ENCODE peak calls at places on chromosomes 4 and X, in seven cellular contexts. D, Y, F, P, S, M and L are unnamed samples.

GRCh38 chr4:163157157-163157556 is 9.5 kb downstream of the NAF1 start:
- DNase-seq in F (no peak), P (no peak), M (no peak), S (no peak), Y (peak), D (peak), L (no peak)

GRCh38 chr4:128854433-128854832 is 44.9 kb downstream of the JADE1 start:
- DNase-seq in M (no peak), D (no peak), F (peak), S (no peak), Y (peak), P (no peak), L (no peak)

GRCh38 chr4:15587649-15588048 is 67.5 kb downstream of the FBXL5 start:
- DNase-seq in F (peak), Y (peak), D (no peak), M (no peak), S (peak), P (no peak), L (no peak)

GRCh38 chr4:37664696-37665095 is 21.5 kb downstream of the RELL1 start:
- DNase-seq in S (no peak), P (no peak), Y (no peak), F (no peak), M (no peak), D (no peak), L (no peak)

GRCh38 chr4:163816494-163816893 is 322.0 kb downstream of the TMA16 start:
- DNase-seq in D (no peak), F (no peak), M (no peak), Y (no peak), P (no peak), S (no peak), L (no peak)

GRCh38 chr4:7828011-7828720 is 111.5 kb downstream of the AFAP1 start:
- DNase-seq in M (peak), F (peak), D (peak), P (peak), S (peak), Y (peak), L (peak)

GRCh38 chr4:180296036-180296599 is 1947.1 kb upstream of the TENM3 start:
- DNase-seq in S (no peak), F (no peak), P (no peak), Y (no peak), D (no peak), M (no peak), L (no peak)

GRCh38 chr4:24497221-24497620 is 87.1 kb downstream of the DHX15 start:
- DNase-seq in M (no peak), F (no peak), Y (peak), P (no peak), D (no peak), S (no peak), L (no peak)

GRCh38 chr4:71635094-71635493 is 148.8 kb downstream of the GC start:
- DNase-seq in D (no peak), F (no peak), Y (no peak), M (no peak), P (no peak), S (no peak), L (no peak)

GRCh38 chrX:71253253-71254091 is 468 bp downstream of the ZMYM3 start:
- DNase-seq in P (peak), S (no peak), Y (peak), M (peak), F (no peak), D (no peak), L (no peak)

GRCh38 chr4:172851534-172851933 is 317.1 kb upstream of the GALNT7 start:
- DNase-seq in P (no peak), S (no peak), M (no peak), F (no peak), Y (peak), D (no peak), L (no peak)

GRCh38 chr4:25654031-25654970 is 1.4 kb upstream of the SLC34A2 start:
- DNase-seq in M (no peak), P (no peak), F (no peak), D (no peak), Y (no peak), S (no peak), L (no peak)

GRCh38 chr4:8383451-8384160 is 56.9 kb downstream of the ACOX3 start:
- DNase-seq in F (peak), M (peak), D (no peak), S (no peak), Y (peak), P (no peak), L (no peak)

GRCh38 chr4:105966046-105966445 is 70.8 kb downstream of the NPNT start:
- DNase-seq in F (peak), Y (peak), D (peak), P (no peak), S (no peak), M (no peak), L (peak)

GRCh38 chrX:9899640-9900075 is 67.5 kb upstream of the CLDN34 start:
- DNase-seq in M (peak), D (peak), F (peak), Y (peak), S (no peak), P (no peak), L (peak)

GRCh38 chr4:114924311-114924710 is 189.1 kb downstream of the NDST4 start:
- DNase-seq in S (no peak), P (no peak), F (no peak), D (no peak), Y (no peak), M (no peak), L (no peak)

GRCh38 chr4:113051361-113051760 is 1.9 kb downstream of the ANK2 start:
- DNase-seq in F (no peak), M (no peak), P (no peak), Y (no peak), S (no peak), D (no peak), L (no peak)

GRCh38 chr4:10504510-10504909 is 47.3 kb upstream of the ZNF518B start:
- DNase-seq in S (peak), F (no peak), P (no peak), M (no peak), D (no peak), Y (no peak), L (no peak)

GRCh38 chrX:41108007-41108683 is 22.9 kb downstream of the USP9X start:
- DNase-seq in D (no peak), P (no peak), Y (peak), M (no peak), S (no peak), F (no peak), L (no peak)

GRCh38 chrX:130118396-130118795 is 8.1 kb upstream of the ELF4 start:
- DNase-seq in Y (peak), M (peak), P (no peak), S (no peak), D (peak), F (peak), L (no peak)

GRCh38 chrX:125646195-125646594 is 326.5 kb downstream of the TEX13C start:
- DNase-seq in F (no peak), Y (no peak), P (no peak), D (no peak), S (no peak), M (no peak), L (no peak)

GRCh38 chr4:153651961-153652784 is 31.9 kb upstream of the TLR2 start:
- DNase-seq in F (no peak), D (no peak), P (no peak), M (no peak), Y (peak), S (no peak), L (no peak)

GRCh38 chr4:15753786-15754185 is 24.3 kb upstream of the CD38 start:
- DNase-seq in P (no peak), D (no peak), F (no peak), S (no peak), Y (peak), M (no peak), L (no peak)

GRCh38 chr4:100286601-100287000 is 96.3 kb upstream of the DDIT4L start:
- DNase-seq in S (no peak), Y (no peak), D (no peak), M (no peak), F (no peak), P (no peak), L (no peak)

GRCh38 chrX:132071260-132071659 is 48.2 kb downstream of the STK26 start:
- DNase-seq in F (no peak), M (no peak), S (no peak), P (no peak), D (no peak), Y (peak), L (peak)

GRCh38 chr4:180805101-180805500 is 1438.1 kb upstream of the TENM3 start:
- DNase-seq in M (no peak), S (no peak), Y (no peak), F (no peak), D (no peak), P (no peak), L (no peak)

GRCh38 chrX:31909850-31910547 is 838.2 kb upstream of the FTHL17 start:
- DNase-seq in Y (no peak), S (no peak), M (no peak), D (no peak), F (no peak), P (no peak), L (no peak)

GRCh38 chr4:61517144-61517543 is 317.0 kb downstream of the ADGRL3 start:
- DNase-seq in F (no peak), Y (no peak), M (no peak), D (no peak), P (no peak), S (no peak), L (no peak)

GRCh38 chr4:80365928-80366327 is 30.4 kb downstream of the CFAP299 start:
- DNase-seq in P (peak), F (peak), M (peak), Y (peak), S (peak), D (peak), L (peak)

GRCh38 chr4:1234296-1234695 is 14.6 kb downstream of the CTBP1 start:
- DNase-seq in P (no peak), Y (peak), M (peak), S (no peak), D (no peak), F (no peak), L (no peak)

GRCh38 chr4:39569209-39569608 is 42.0 kb upstream of the UGDH start:
- DNase-seq in P (no peak), M (no peak), Y (no peak), S (no peak), F (no peak), D (no peak), L (no peak)

GRCh38 chr4:123856689-123857545 is 460.3 kb downstream of the SPRY1 start:
- DNase-seq in D (no peak), M (peak), P (peak), S (peak), F (no peak), Y (peak), L (no peak)

GRCh38 chr4:143921160-143921559 is 15.8 kb upstream of the GYPE start:
- DNase-seq in F (no peak), S (no peak), M (no peak), P (no peak), Y (no peak), D (no peak), L (no peak)

DNA sequence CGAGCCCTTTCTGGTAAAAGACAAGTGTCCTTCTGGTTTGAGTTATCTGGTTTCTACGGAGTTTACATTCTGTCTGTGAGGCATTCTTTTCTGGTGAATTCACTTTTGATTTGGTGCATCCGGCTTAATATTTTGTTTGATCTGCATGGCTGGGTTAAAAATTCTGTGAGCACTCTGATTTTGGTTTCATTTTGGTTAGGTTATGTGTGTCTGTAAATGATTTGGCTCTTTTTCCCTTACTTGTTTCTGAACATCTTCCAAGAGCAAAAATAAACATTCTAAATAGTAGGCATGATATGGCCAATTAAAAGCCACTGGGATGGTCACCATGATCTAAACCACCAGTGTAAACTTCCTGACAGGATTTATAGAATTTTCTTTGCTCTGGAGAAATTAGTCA is 85.7 kb upstream of the PTPN13 start:
- DNase-seq in M (no peak), D (peak), S (no peak), Y (peak), P (no peak), F (no peak), L (peak)
- H3K4me3 ChIP-seq in M (no peak), D (peak), S (no peak), Y (peak), P (no peak), F (no peak), L (no peak)

DNA sequence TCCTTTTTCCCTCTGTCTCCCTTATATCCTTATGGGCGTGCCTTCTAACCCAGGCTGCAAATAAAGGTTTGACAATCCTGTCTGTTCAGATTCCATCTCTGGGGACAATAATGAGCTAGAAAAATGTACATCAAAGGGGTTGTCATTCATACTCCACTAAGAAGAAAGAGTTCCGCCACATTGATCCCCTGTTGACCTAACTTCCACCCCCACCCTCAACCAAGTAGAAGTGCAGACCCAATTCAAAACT is 541 bp upstream of the GABRA3 start:
- DNase-seq in S (no peak), D (no peak), F (no peak), P (no peak), Y (no peak), M (no peak), L (no peak)
- H3K4me3 ChIP-seq in S (no peak), D (no peak), F (peak), P (no peak), Y (no peak), M (no peak), L (no peak)

GRCh38 chr4:21949073-21949457 is 493 bp upstream of the KCNIP4 start:
- DNase-seq in S (no peak), Y (peak), M (peak), P (no peak), D (no peak), F (no peak), L (no peak)
- H3K4me3 ChIP-seq in S (no peak), Y (peak), M (peak), P (peak), D (no peak), F (peak), L (peak)

GRCh38 chr4:76634239-76634638 is 199.2 kb downstream of the SHROOM3 start:
- DNase-seq in M (no peak), D (peak), F (no peak), S (no peak), P (no peak), Y (peak), L (peak)
- H3K4me3 ChIP-seq in M (no peak), D (no peak), F (no peak), S (no peak), P (no peak), Y (no peak), L (no peak)

GRCh38 chr4:30434656-30435055 is 285.5 kb upstream of the PCDH7 start:
- DNase-seq in S (no peak), M (no peak), D (no peak), F (no peak), P (no peak), Y (no peak), L (no peak)
- H3K4me3 ChIP-seq in S (no peak), M (no peak), D (no peak), F (no peak), P (no peak), Y (no peak), L (no peak)

GRCh38 chrX:19865567-19866363 is 21.6 kb downstream of the SH3KBP1 start:
- DNase-seq in F (no peak), M (no peak), P (no peak), D (no peak), Y (no peak), S (peak), L (no peak)
- H3K4me3 ChIP-seq in F (no peak), M (no peak), P (no peak), D (no peak), Y (no peak), S (no peak), L (no peak)

DNA sequence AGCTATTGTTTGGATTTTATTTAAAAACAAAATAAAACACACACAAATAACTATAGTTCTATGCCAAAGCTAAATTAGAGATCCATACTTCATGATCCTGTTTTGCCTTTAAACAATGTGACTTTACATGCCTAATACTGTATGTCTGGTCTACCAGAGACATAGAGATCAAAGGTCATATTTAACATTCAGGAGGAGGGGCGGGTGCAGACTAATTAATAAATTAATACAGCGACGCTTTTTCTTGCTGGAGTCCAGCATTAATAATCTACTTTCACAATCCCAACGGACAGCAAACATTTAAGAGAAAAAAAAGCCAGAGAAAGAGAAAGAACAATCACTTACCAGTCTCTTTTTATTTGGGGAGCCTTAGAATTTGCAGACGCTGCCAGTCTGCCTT is 533 bp downstream of the CXXC4 start:
- DNase-seq in F (no peak), M (no peak), Y (no peak), S (no peak), D (no peak), P (no peak), L (no peak)
- H3K4me3 ChIP-seq in F (peak), M (peak), Y (no peak), S (no peak), D (no peak), P (peak), L (no peak)

GRCh38 chrX:139058831-139059495 is 347.4 kb upstream of the FGF13 start:
- DNase-seq in Y (peak), D (no peak), S (no peak), M (no peak), F (no peak), P (no peak), L (no peak)
- H3K4me3 ChIP-seq in Y (no peak), D (no peak), S (no peak), M (no peak), F (no peak), P (no peak), L (no peak)

GRCh38 chr4:145735777-145736176 is 55.8 kb downstream of the C4orf51 start:
- DNase-seq in D (no peak), S (no peak), Y (no peak), M (no peak), F (no peak), P (no peak), L (no peak)
- H3K4me3 ChIP-seq in D (no peak), S (no peak), Y (no peak), M (no peak), F (no peak), P (no peak), L (no peak)

GRCh38 chr4:55407764-55408163 is 12.0 kb downstream of the TMEM165 start:
- DNase-seq in S (no peak), M (no peak), D (no peak), F (no peak), Y (no peak), P (no peak), L (no peak)

GRCh38 chr4:55407119-55407518 is 11.4 kb downstream of the TMEM165 start:
- DNase-seq in F (no peak), P (no peak), D (no peak), Y (no peak), S (no peak), M (no peak), L (no peak)

GRCh38 chr4:55409468-55410171 is 13.9 kb downstream of the TMEM165 start:
- DNase-seq in S (no peak), F (no peak), Y (peak), P (no peak), D (no peak), M (no peak), L (no peak)

GRCh38 chr4:55405073-55405472 is 9.3 kb downstream of the TMEM165 start:
- DNase-seq in S (no peak), P (no peak), M (no peak), D (no peak), F (no peak), Y (no peak), L (no peak)

DNA sequence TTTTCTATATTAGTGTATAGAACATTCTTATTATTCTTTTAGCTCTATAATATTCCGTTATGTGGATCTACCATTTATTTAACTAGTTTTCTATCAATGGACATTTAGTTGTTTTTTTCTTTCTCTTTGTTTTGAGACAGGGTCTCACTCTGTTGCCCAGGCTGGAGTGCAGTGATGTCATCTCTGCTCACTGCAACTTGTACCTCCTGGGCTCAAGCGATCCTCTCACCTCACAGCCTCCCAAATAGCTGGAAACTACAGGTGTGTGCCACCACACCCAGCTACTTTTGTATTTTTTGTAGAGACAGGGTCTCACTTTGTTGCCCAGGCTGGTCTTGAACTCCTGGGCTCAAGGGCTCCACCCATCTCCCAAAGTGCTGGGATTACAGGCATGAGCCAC is 10.8 kb downstream of the TMEM165 start:
- DNase-seq in F (no peak), S (no peak), P (no peak), D (no peak), M (no peak), Y (no peak), L (no peak)
- H3K4me3 ChIP-seq in F (no peak), S (no peak), P (no peak), D (no peak), M (no peak), Y (no peak), L (no peak)